ENCODE peak calls at places on chromosomes 13 and 19, in six cellular contexts. V is AG04450, S is cardiac fibroblast, A is H9, X is non-pigmented ciliary epithelial cell, C is NAMALWA. F is an unnamed sample.

GRCh38 chr19:1514986-1515721 is 2.3 kb upstream of the ADAMTSL5 start:
- DNase-seq in V (no peak), S (no peak), A (no peak), X (no peak), C (no peak), F (no peak)

GRCh38 chr19:46220038-46220615 is 9.4 kb upstream of the IGFL1 start:
- DNase-seq in V (no peak), S (no peak), A (no peak), X (no peak), C (no peak), F (no peak)

GRCh38 chr19:36009220-36009619 is 607 bp upstream of the SYNE4 start:
- DNase-seq in V (peak), S (peak), A (peak), X (no peak), C (no peak), F (no peak)

GRCh38 chr19:15269806-15270205 is 37.6 kb upstream of the EPHX3 start:
- DNase-seq in V (no peak), S (no peak), A (no peak), X (no peak), C (no peak), F (no peak)

GRCh38 chr13:25783480-25784081 is 268.2 kb downstream of the SHISA2 start:
- DNase-seq in V (no peak), S (no peak), A (no peak), X (no peak), C (no peak), F (no peak)

GRCh38 chr13:94168784-94169512 is 310.5 kb downstream of the DCT start:
- DNase-seq in V (no peak), S (peak), A (no peak), X (no peak), C (no peak), F (no peak)

GRCh38 chr19:13339869-13340268 is 166.4 kb downstream of the CACNA1A start:
- DNase-seq in V (no peak), S (no peak), A (no peak), X (no peak), C (no peak), F (no peak)

GRCh38 chr19:52331757-52332156 is 4.3 kb upstream of the ZNF610 start:
- DNase-seq in V (no peak), S (peak), A (no peak), X (no peak), C (no peak), F (no peak)

GRCh38 chr19:7006305-7006704 is 14.9 kb downstream of the MBD3L2B start:
- DNase-seq in V (no peak), S (no peak), A (no peak), X (no peak), C (peak), F (no peak)

GRCh38 chr19:5339470-5339949 is 1.1 kb downstream of the PTPRS start:
- DNase-seq in V (no peak), S (no peak), A (no peak), X (no peak), C (no peak), F (no peak)

GRCh38 chr13:32098275-32098674 is 66.7 kb downstream of the FRY start:
- DNase-seq in V (no peak), S (no peak), A (no peak), X (no peak), C (no peak), F (no peak)

GRCh38 chr19:18501832-18502231 is 20.0 kb downstream of the ELL start:
- DNase-seq in V (no peak), S (no peak), A (no peak), X (no peak), C (no peak), F (no peak)

GRCh38 chr13:44904982-44905381 is 84.3 kb downstream of the NUFIP1 start:
- DNase-seq in V (peak), S (peak), A (no peak), X (peak), C (no peak), F (peak)

GRCh38 chr19:28694812-28695211 is 518.1 kb downstream of the UQCRFS1 start:
- DNase-seq in V (no peak), S (no peak), A (no peak), X (no peak), C (no peak), F (no peak)

GRCh38 chr19:49490287-49491029 is 3.0 kb downstream of the RPL13A start:
- DNase-seq in V (no peak), S (no peak), A (peak), X (no peak), C (peak), F (no peak)

F was measured in skeletal muscle cell.